ENCODE peak calls at places on chromosomes 3 and 15, in nine cellular contexts. C is CD8-positive, alpha-beta T cell; S is fibroblast of mammary gland; G is AG04449; L is vagina; A is body of pancreas; K is brain microvascular endothelial cell; F is transverse colon; M is astrocyte of the spinal cord. O is an unnamed sample.

GRCh38 chr3:4829031-4829394 is 150.2 kb upstream of the BHLHE40 start:
- DNase-seq in G (no peak), A (no peak), C (no peak), S (no peak), M (peak; percentile 33), F (no peak), L (no peak), K (no peak), O (no peak)

GRCh38 chr3:169148448-169149348 is 514.8 kb downstream of the MECOM start:
- DNase-seq in G (no peak), M (peak; percentile 10), S (no peak), A (peak; percentile 60), C (no peak), L (no peak), F (no peak), K (peak; percentile 0), O (no peak)

GRCh38 chr3:183253364-183253960 is 409 bp downstream of the B3GNT5 start:
- DNase-seq in K (peak; percentile 53), F (peak; percentile 68), S (peak; percentile 67), L (no peak), C (peak; percentile 28), A (peak; percentile 78), M (peak; percentile 78), G (no peak), O (peak; percentile 24)

GRCh38 chr15:50257924-50258323 is 7.6 kb downstream of the HDC start:
- DNase-seq in C (no peak), M (peak; percentile 27), K (peak; percentile 66), G (peak; percentile 10), S (peak; percentile 68), A (no peak), F (no peak), L (no peak), O (no peak)

GRCh38 chr3:169133178-169134161 is 530.0 kb downstream of the MECOM start:
- DNase-seq in S (peak; percentile 38), L (no peak), C (no peak), F (no peak), A (no peak), K (no peak), G (no peak), M (peak; percentile 44), O (no peak)

GRCh38 chr3:178047496-178047895 is 488.7 kb upstream of the KCNMB2 start:
- DNase-seq in K (no peak), G (no peak), F (no peak), A (no peak), M (no peak), L (no peak), S (no peak), C (no peak), O (no peak)

GRCh38 chr3:37751967-37752660 is 109.6 kb upstream of the CTDSPL start:
- DNase-seq in M (no peak), F (no peak), K (no peak), A (no peak), L (no peak), G (no peak), C (no peak), S (no peak), O (no peak)

GRCh38 chr3:53731934-53732624 is 114.1 kb downstream of the CHDH start:
- DNase-seq in A (no peak), L (no peak), S (no peak), K (no peak), C (no peak), F (no peak), M (no peak), G (no peak), O (no peak)

GRCh38 chr3:110680365-110680909 is 391.2 kb upstream of the NECTIN3 start:
- DNase-seq in M (no peak), G (no peak), C (no peak), F (no peak), K (no peak), S (no peak), L (no peak), A (no peak), O (no peak)

GRCh38 chr3:129593595-129594339 is 12.7 kb downstream of the PLXND1 start:
- DNase-seq in S (no peak), A (peak; percentile 43), C (peak; percentile 59), K (no peak), F (peak; percentile 43), L (no peak), G (no peak), M (no peak), O (no peak)

GRCh38 chr15:80285379-80285778 is 33.4 kb upstream of the CTXND1 start:
- DNase-seq in G (no peak), C (no peak), F (no peak), A (no peak), K (no peak), L (no peak), S (no peak), M (no peak), O (no peak)

GRCh38 chr3:182180646-182181385 is 469.1 kb downstream of the SOX2 start:
- DNase-seq in F (no peak), C (no peak), M (no peak), K (no peak), G (no peak), L (no peak), A (no peak), S (no peak), O (no peak)

GRCh38 chr3:150545419-150546225 is 674 bp downstream of the SERP1 start:
- DNase-seq in M (no peak), G (no peak), L (peak; percentile 90), S (peak; percentile 19), A (peak; percentile 55), K (no peak), C (peak; percentile 57), F (peak; percentile 48), O (no peak)

GRCh38 chr3:62585861-62586260 is 212.5 kb upstream of the FEZF2 start:
- DNase-seq in S (no peak), K (no peak), M (no peak), A (no peak), C (no peak), L (no peak), G (no peak), F (no peak), O (no peak)

GRCh38 chr3:62586356-62586755 is 213.0 kb upstream of the FEZF2 start:
- DNase-seq in G (no peak), M (peak; percentile 37), L (no peak), F (no peak), A (no peak), S (peak; percentile 95), K (peak; percentile 40), C (no peak), O (no peak)

GRCh38 chr3:62587169-62587568 is 213.8 kb upstream of the FEZF2 start:
- DNase-seq in A (no peak), M (no peak), S (peak; percentile 97), L (no peak), C (no peak), F (no peak), K (peak; percentile 83), G (no peak), O (no peak)

GRCh38 chr3:62587579-62588031 is 214.3 kb upstream of the FEZF2 start:
- DNase-seq in G (peak; percentile 84), A (no peak), L (no peak), C (no peak), S (peak; percentile 100), M (peak; percentile 91), K (peak; percentile 90), F (no peak), O (peak; percentile 80)

DNA sequence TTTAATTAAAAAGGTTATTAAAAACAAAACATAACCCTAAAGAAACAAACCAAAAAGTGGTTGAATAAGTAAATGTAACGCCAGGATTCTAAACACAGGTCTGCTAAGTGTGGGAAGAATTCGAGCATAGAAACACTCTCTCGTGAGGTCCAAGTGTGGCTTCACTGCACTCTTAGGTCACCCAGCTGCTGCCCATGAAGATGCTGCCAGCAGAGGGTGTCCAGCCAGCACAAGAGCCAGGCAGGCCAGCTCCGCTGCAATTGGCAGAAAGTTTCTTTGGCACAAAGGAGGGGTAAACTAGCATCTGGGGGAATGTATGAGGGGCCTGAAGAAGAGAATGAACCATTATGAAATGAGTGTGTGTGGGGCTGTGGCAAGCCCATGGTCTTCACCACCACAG is 215.7 kb upstream of the FEZF2 start:
- DNase-seq in F (no peak), C (no peak), A (no peak), K (no peak), G (no peak), L (no peak), S (no peak), M (no peak), O (no peak)
- TF ChIP-seq CTCF in F (no peak), C (no peak), A (no peak), K (peak; percentile 47), G (peak; percentile 12), L (no peak), S (no peak), M (peak; percentile 21), O (peak; percentile 20)

GRCh38 chr3:128485283-128486156 is 7.5 kb downstream of the GATA2 start:
- DNase-seq in K (no peak), L (no peak), F (no peak), G (no peak), S (no peak), M (no peak), A (no peak), C (no peak), O (no peak)
- TF ChIP-seq CTCF in K (no peak), L (no peak), F (no peak), G (no peak), S (no peak), M (no peak), A (no peak), C (no peak), O (no peak)

GRCh38 chr3:64470436-64470835 is 217.4 kb downstream of the ADAMTS9 start:
- DNase-seq in C (no peak), K (no peak), G (no peak), L (no peak), A (no peak), S (no peak), F (no peak), M (no peak), O (no peak)

GRCh38 chr3:64473476-64473875 is 214.3 kb downstream of the ADAMTS9 start:
- DNase-seq in S (no peak), G (no peak), L (no peak), K (no peak), M (peak; percentile 47), F (no peak), C (no peak), A (no peak), O (no peak)

GRCh38 chr3:64475037-64475436 is 212.8 kb downstream of the ADAMTS9 start:
- DNase-seq in S (no peak), G (no peak), A (no peak), M (no peak), F (no peak), L (no peak), C (no peak), K (no peak), O (no peak)
- TF ChIP-seq CTCF in S (no peak), G (no peak), A (no peak), M (no peak), F (no peak), L (no peak), C (no peak), K (peak; percentile 46), O (peak; percentile 35)

DNA sequence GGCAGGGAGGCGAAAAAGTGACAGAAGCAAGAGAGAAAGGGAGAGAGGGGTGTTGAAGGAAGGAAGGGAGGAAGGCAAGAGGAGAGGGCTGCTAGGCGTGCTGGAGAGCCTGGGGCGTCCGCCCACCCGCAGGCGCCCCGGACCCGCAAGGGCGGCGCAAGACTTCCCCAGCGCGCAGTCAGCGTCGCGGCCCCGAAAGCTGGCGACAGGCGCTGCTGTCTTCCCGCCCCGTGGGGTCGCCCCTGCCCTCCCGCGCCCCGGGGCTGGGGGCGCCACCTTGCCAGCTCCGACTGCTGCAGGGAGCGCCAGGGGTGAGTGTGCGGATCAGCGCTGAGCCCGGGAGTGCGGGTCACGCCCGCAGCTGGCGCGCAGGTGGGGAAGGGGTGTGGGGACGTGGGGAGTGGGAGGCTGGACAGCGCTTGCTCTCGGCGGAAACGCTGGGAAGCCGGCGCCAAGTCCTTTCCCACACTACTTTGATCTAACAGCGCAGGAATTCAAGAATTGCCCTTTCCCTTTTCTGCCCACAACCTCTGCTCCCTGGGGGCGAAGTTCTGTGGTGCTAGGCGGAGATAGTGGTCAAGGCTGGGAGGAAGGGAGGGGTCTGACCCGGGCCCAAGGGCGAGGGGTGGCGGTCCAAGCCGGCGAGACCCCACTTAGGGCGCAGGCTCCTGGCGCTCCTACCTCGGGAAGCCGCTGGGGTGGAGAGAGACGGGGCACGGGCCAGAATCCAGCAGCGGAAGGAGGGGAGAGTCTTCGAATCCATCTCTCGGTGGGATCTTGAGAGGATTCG is 266.1 kb downstream of the CGGBP1 start:
- DNase-seq in F (no peak), S (no peak), M (no peak), L (no peak), K (peak; percentile 33), C (no peak), G (no peak), A (no peak), O (no peak)
- TF ChIP-seq CTCF in F (no peak), S (no peak), M (no peak), L (no peak), K (no peak), C (no peak), G (no peak), A (no peak), O (no peak)